ENCODE peak calls at places on chromosomes 13 and 19, in five cellular contexts. One of them, this sample, is unnamed.

GRCh38 chr13:107043016-107043957 is 475.4 kb upstream of the ARGLU1 start:
- DNase-seq in HepG2: no peak
- DNase-seq in GM12878: no peak
- DNase-seq in H1: no peak
- DNase-seq in K562: no peak
- DNase-seq in this sample: no peak

GRCh38 chr19:28843771-28844492 is 369.0 kb downstream of the UQCRFS1 start:
- DNase-seq in H1: no peak
- DNase-seq in K562: no peak
- DNase-seq in HepG2: no peak
- DNase-seq in GM12878: no peak
- DNase-seq in this sample: no peak

GRCh38 chr13:102830646-102831045 is 15.2 kb upstream of the ERCC5 start:
- DNase-seq in K562: no peak
- DNase-seq in H1: no peak
- DNase-seq in GM12878: no peak
- DNase-seq in HepG2: peak
- DNase-seq in this sample: no peak

GRCh38 chr13:109096101-109096500 is 466.7 kb downstream of the MYO16 start:
- DNase-seq in H1: no peak
- DNase-seq in K562: no peak
- DNase-seq in GM12878: no peak
- DNase-seq in HepG2: no peak
- DNase-seq in this sample: no peak

GRCh38 chr13:113458218-113459065 is 5.2 kb upstream of the ADPRHL1 start:
- DNase-seq in GM12878: no peak
- DNase-seq in HepG2: peak
- DNase-seq in H1: no peak
- DNase-seq in K562: peak
- DNase-seq in this sample: no peak

GRCh38 chr19:13526552-13526951 is 20.3 kb upstream of the CACNA1A start:
- DNase-seq in HepG2: no peak
- DNase-seq in GM12878: no peak
- DNase-seq in H1: peak
- DNase-seq in K562: peak
- DNase-seq in this sample: peak

GRCh38 chr13:108463365-108463764 is 166.0 kb upstream of the MYO16 start:
- DNase-seq in HepG2: no peak
- DNase-seq in GM12878: peak
- DNase-seq in H1: no peak
- DNase-seq in K562: no peak
- DNase-seq in this sample: no peak

GRCh38 chr13:30212256-30212655 is 95.1 kb downstream of the KATNAL1 start:
- DNase-seq in H1: no peak
- DNase-seq in K562: no peak
- DNase-seq in GM12878: no peak
- DNase-seq in HepG2: no peak
- DNase-seq in this sample: no peak

GRCh38 chr19:869245-870177 is 10.0 kb downstream of the CFD start:
- DNase-seq in GM12878: no peak
- DNase-seq in K562: no peak
- DNase-seq in H1: no peak
- DNase-seq in HepG2: no peak
- DNase-seq in this sample: peak

GRCh38 chr19:56091751-56092546 is 29.1 kb downstream of the ZNF787 start:
- DNase-seq in K562: no peak
- DNase-seq in GM12878: no peak
- DNase-seq in HepG2: no peak
- DNase-seq in H1: no peak
- DNase-seq in this sample: no peak

GRCh38 chr19:50520822-50521465 is 7.2 kb upstream of the ASPDH start:
- DNase-seq in HepG2: no peak
- DNase-seq in K562: no peak
- DNase-seq in GM12878: no peak
- DNase-seq in H1: no peak
- DNase-seq in this sample: no peak

GRCh38 chr13:113152894-113153809 is 5.3 kb upstream of the PROZ start:
- DNase-seq in HepG2: peak
- DNase-seq in GM12878: no peak
- DNase-seq in K562: peak
- DNase-seq in H1: no peak
- DNase-seq in this sample: no peak

GRCh38 chr13:75864718-75865117 is 228.6 kb downstream of the LMO7 start:
- DNase-seq in HepG2: peak
- DNase-seq in H1: no peak
- DNase-seq in K562: no peak
- DNase-seq in GM12878: no peak
- DNase-seq in this sample: no peak

GRCh38 chr19:12840091-12841079 is 2.1 kb downstream of the MAST1 start:
- DNase-seq in HepG2: no peak
- DNase-seq in K562: peak
- DNase-seq in H1: peak
- DNase-seq in GM12878: no peak
- DNase-seq in this sample: peak

GRCh38 chr13:63279136-63279535 is 1863.5 kb upstream of the PCDH20 start:
- DNase-seq in H1: no peak
- DNase-seq in K562: no peak
- DNase-seq in HepG2: no peak
- DNase-seq in GM12878: no peak
- DNase-seq in this sample: no peak

GRCh38 chr19:55173717-55174409 is 6.2 kb downstream of the SYT5 start:
- DNase-seq in GM12878: no peak
- DNase-seq in H1: no peak
- DNase-seq in HepG2: peak
- DNase-seq in K562: peak
- DNase-seq in this sample: peak

GRCh38 chr13:35926859-35927530 is 204.2 kb downstream of the DCLK1 start:
- DNase-seq in H1: no peak
- DNase-seq in K562: no peak
- DNase-seq in GM12878: no peak
- DNase-seq in HepG2: no peak
- DNase-seq in this sample: no peak

GRCh38 chr19:47330466-47330869 is 1.5 kb upstream of the C5AR2 start:
- DNase-seq in K562: no peak
- DNase-seq in GM12878: no peak
- DNase-seq in HepG2: no peak
- DNase-seq in H1: no peak
- DNase-seq in this sample: no peak

GRCh38 chr13:112908342-112908741 is 60.7 kb upstream of the MCF2L start:
- DNase-seq in K562: no peak
- DNase-seq in GM12878: no peak
- DNase-seq in H1: no peak
- DNase-seq in HepG2: no peak
- DNase-seq in this sample: no peak

GRCh38 chr13:30978981-30979956 is 46.8 kb downstream of the TEX26 start:
- DNase-seq in H1: peak
- DNase-seq in HepG2: peak
- DNase-seq in GM12878: no peak
- DNase-seq in K562: peak
- DNase-seq in this sample: peak

GRCh38 chr19:15316498-15316897 is 15.8 kb downstream of the BRD4 start:
- DNase-seq in K562: no peak
- DNase-seq in HepG2: no peak
- DNase-seq in H1: no peak
- DNase-seq in GM12878: peak
- DNase-seq in this sample: no peak

GRCh38 chr13:57740719-57741118 is 109.2 kb downstream of the PCDH17 start:
- DNase-seq in K562: no peak
- DNase-seq in HepG2: no peak
- DNase-seq in GM12878: no peak
- DNase-seq in H1: no peak
- DNase-seq in this sample: no peak

GRCh38 chr13:102441085-102441484 is 39.2 kb upstream of the FGF14 start:
- DNase-seq in GM12878: no peak
- DNase-seq in H1: no peak
- DNase-seq in HepG2: no peak
- DNase-seq in K562: no peak
- DNase-seq in this sample: no peak

GRCh38 chr19:8835877-8836276 is 3.7 kb downstream of the MBD3L1 start:
- DNase-seq in HepG2: no peak
- DNase-seq in K562: no peak
- DNase-seq in GM12878: no peak
- DNase-seq in H1: no peak
- DNase-seq in this sample: no peak

GRCh38 chr19:1277061-1277460 is 1.7 kb downstream of the FAM174C start:
- DNase-seq in K562: no peak
- DNase-seq in HepG2: no peak
- DNase-seq in H1: no peak
- DNase-seq in GM12878: no peak
- DNase-seq in this sample: no peak

GRCh38 chr19:10815969-10816635 is 19.9 kb downstream of the TMED1 start:
- DNase-seq in H1: no peak
- DNase-seq in HepG2: no peak
- DNase-seq in GM12878: no peak
- DNase-seq in K562: no peak
- DNase-seq in this sample: no peak

GRCh38 chr19:14028901-14029300 is 953 bp downstream of the RLN3 start:
- DNase-seq in H1: no peak
- DNase-seq in GM12878: no peak
- DNase-seq in HepG2: no peak
- DNase-seq in K562: no peak
- DNase-seq in this sample: no peak

GRCh38 chr13:108086678-108087077 is 128.7 kb downstream of the LIG4 start:
- DNase-seq in H1: no peak
- DNase-seq in K562: no peak
- DNase-seq in HepG2: no peak
- DNase-seq in GM12878: no peak
- DNase-seq in this sample: no peak

DNA sequence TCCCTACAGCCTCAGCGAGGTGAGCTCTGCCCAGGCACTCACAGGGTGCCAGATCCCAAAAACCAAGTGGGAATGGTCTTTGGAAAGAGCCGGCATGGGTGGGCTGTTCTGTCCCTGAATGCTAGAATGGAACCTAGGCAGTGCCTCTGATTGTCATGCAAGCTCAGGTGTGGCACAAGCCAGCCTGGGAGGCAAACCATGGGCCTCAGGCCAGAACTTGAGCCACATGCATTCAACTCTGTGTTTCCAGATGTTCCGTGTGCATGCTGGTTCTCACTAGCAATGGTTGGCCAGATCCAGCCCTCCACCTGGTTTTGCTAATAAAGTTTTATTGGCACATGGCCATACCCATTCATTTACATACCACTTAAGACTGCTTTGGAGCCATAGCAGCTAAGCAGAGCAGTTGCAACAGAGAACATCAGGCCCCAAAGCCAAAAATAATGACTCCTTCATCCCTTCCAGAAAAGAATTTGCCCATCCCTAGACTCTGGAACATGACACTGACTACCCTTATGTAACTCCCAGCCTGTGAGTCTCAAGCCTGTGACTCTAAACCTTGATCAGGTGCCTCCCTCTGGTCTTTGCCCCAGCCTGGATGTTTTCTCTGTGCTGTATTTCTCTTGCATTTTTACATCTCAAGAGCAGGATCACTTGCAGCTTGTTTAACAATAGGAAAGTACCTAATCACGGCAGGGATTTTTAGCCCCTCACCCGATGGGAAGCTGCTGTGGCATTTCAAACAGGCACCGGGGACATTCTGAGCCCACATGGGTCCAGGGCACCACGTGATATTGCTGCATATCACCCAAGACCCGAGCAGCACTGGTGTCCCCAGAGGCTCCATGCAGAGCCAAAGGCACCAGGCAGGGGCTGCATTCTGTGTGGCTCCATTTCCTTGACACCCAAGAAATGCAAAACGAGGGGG is 55.4 kb upstream of the USE1 start:
- DNase-seq in GM12878: no peak
- DNase-seq in H1: peak
- DNase-seq in HepG2: peak
- DNase-seq in K562: no peak
- DNase-seq in this sample: no peak
- TF ChIP-seq JUND in GM12878: no peak
- TF ChIP-seq JUND in H1: no peak
- TF ChIP-seq JUND in HepG2: no peak
- TF ChIP-seq JUND in K562: no peak
- TF ChIP-seq JUND in this sample: no peak

GRCh38 chr13:45718063-45718462 is 15.9 kb downstream of the CBY2 start:
- DNase-seq in K562: peak
- DNase-seq in H1: no peak
- DNase-seq in GM12878: no peak
- DNase-seq in HepG2: peak
- DNase-seq in this sample: peak
- TF ChIP-seq SRF in K562: no peak
- TF ChIP-seq SRF in H1: no peak
- TF ChIP-seq SRF in GM12878: no peak
- TF ChIP-seq SRF in HepG2: no peak
- TF ChIP-seq SRF in this sample: no peak

GRCh38 chr13:52010890-52011689 is at the start of gene ATP7B:
- DNase-seq in H1: no peak
- DNase-seq in HepG2: peak
- DNase-seq in K562: peak
- DNase-seq in GM12878: no peak
- DNase-seq in this sample: no peak
- TF ChIP-seq ATF3 in H1: no peak
- TF ChIP-seq ATF3 in HepG2: no peak
- TF ChIP-seq ATF3 in K562: no peak
- TF ChIP-seq ATF3 in GM12878: no peak
- TF ChIP-seq ATF3 in this sample: no peak

GRCh38 chr13:39766464-39767167 is 111.2 kb downstream of the COG6 start:
- DNase-seq in GM12878: no peak
- DNase-seq in HepG2: no peak
- DNase-seq in K562: no peak
- DNase-seq in H1: no peak
- DNase-seq in this sample: no peak

GRCh38 chr13:39768962-39769361 is 113.5 kb downstream of the COG6 start:
- DNase-seq in HepG2: no peak
- DNase-seq in K562: no peak
- DNase-seq in GM12878: no peak
- DNase-seq in H1: no peak
- DNase-seq in this sample: no peak

GRCh38 chr13:39767791-39768564 is 112.5 kb downstream of the COG6 start:
- DNase-seq in GM12878: no peak
- DNase-seq in K562: no peak
- DNase-seq in HepG2: no peak
- DNase-seq in H1: no peak
- DNase-seq in this sample: no peak

GRCh38 chr13:39770514-39770913 is 115.1 kb downstream of the COG6 start:
- DNase-seq in GM12878: no peak
- DNase-seq in HepG2: no peak
- DNase-seq in H1: no peak
- DNase-seq in K562: no peak
- DNase-seq in this sample: no peak

DNA sequence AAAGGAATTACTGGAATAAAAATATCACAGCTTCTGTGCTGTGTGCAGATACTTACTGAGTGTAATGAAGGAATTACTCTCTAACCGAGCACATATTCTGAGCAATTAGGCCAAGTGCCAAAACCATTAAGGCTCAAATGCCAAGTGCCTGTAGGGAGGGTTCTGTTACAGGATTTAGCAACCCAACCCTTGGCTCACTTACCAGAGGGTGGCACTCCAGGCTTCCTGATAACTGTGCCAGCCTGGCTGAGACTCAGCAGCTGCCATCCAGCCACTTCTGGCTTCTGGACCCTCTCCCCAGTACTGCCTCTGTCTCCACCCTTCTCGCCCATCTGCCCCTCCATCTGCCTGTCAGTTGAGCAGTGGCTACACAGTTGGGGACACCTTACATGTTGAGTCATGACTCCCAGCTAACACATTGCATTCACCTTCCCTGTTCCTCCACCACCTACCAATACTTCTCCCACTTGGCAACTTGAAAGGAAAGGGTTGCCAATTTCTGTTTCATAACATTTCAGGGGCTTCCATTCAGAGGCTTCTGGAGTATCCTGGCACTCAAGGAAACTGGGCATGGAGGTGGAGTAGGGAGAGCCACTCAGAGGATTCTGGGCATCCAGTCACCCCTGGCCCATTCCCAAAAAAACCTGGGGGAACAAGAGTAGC is 110.5 kb downstream of the COG6 start:
- DNase-seq in GM12878: no peak
- DNase-seq in K562: no peak
- DNase-seq in H1: no peak
- DNase-seq in HepG2: no peak
- DNase-seq in this sample: no peak
- TF ChIP-seq JUND in GM12878: no peak
- TF ChIP-seq JUND in K562: no peak
- TF ChIP-seq JUND in H1: no peak
- TF ChIP-seq JUND in HepG2: no peak
- TF ChIP-seq JUND in this sample: no peak